ENCODE peak calls at places on chromosomes 4 and X, in six cellular contexts. X, M, Z, B, W and O are unnamed samples.

GRCh38 chr4:98558770-98559169 is 99.6 kb downstream of the TSPAN5 start:
- DNase-seq in B (no peak), W (no peak), Z (no peak), M (no peak), X (no peak), O (no peak)

GRCh38 chrX:70988425-70988824 is 57.5 kb upstream of the SLC7A3 start:
- DNase-seq in B (no peak), M (no peak), Z (no peak), W (no peak), X (no peak), O (no peak)

GRCh38 chrX:19177710-19178109 is 55.4 kb upstream of the ADGRG2 start:
- DNase-seq in Z (no peak), M (no peak), W (no peak), B (no peak), X (no peak), O (no peak)

GRCh38 chrX:17923546-17923945 is 62.4 kb upstream of the RAI2 start:
- DNase-seq in Z (no peak), B (no peak), X (no peak), M (peak; percentile 4), W (peak; percentile 23), O (peak; percentile 1)

GRCh38 chr4:125016892-125017299 is 297.9 kb upstream of the FAT4 start:
- DNase-seq in X (no peak), W (peak; percentile 28), Z (no peak), M (no peak), B (no peak), O (no peak)

GRCh38 chr4:142121448-142121847 is 485.1 kb downstream of the IL15 start:
- DNase-seq in B (no peak), M (no peak), Z (no peak), X (no peak), W (no peak), O (no peak)

GRCh38 chrX:55715847-55716246 is 1.7 kb upstream of the RRAGB start:
- DNase-seq in M (no peak), X (no peak), W (no peak), B (peak; percentile 17), Z (peak; percentile 10), O (peak; percentile 20)

GRCh38 chrX:69424161-69424560 is 80.0 kb upstream of the NALF2 start:
- DNase-seq in X (peak; percentile 2), B (no peak), M (peak; percentile 9), Z (peak; percentile 4), W (peak; percentile 22), O (peak; percentile 5)

GRCh38 chr4:179465131-179465797 is 2023.0 kb upstream of the AGA start:
- DNase-seq in M (peak; percentile 22), X (no peak), W (no peak), Z (no peak), B (peak; percentile 21), O (peak; percentile 62)

GRCh38 chr4:95508421-95508820 is 40.4 kb downstream of the UNC5C start:
- DNase-seq in X (peak; percentile 57), B (no peak), M (no peak), W (no peak), Z (no peak), O (no peak)

GRCh38 chr4:138405439-138405838 is 163.3 kb upstream of the SLC7A11 start:
- DNase-seq in X (no peak), B (no peak), W (no peak), M (no peak), Z (no peak), O (peak; percentile 52)

GRCh38 chr4:16685536-16685935 is 212.9 kb downstream of the LDB2 start:
- DNase-seq in B (no peak), W (no peak), X (no peak), Z (no peak), M (no peak), O (no peak)

GRCh38 chrX:136171420-136171819 is 24.1 kb downstream of the FHL1 start:
- DNase-seq in B (no peak), Z (no peak), X (no peak), M (no peak), W (no peak), O (no peak)

GRCh38 chrX:123267220-123267619 is 83.1 kb downstream of the GRIA3 start:
- DNase-seq in Z (no peak), X (no peak), M (no peak), B (no peak), W (no peak), O (no peak)

GRCh38 chr4:62548108-62548524 is 1348.0 kb downstream of the ADGRL3 start:
- DNase-seq in X (no peak), M (peak; percentile 0), B (peak; percentile 61), W (no peak), Z (peak; percentile 2), O (peak; percentile 9)

GRCh38 chrX:118156254-118156952 is 39.8 kb upstream of the KLHL13 start:
- DNase-seq in M (no peak), Z (peak; percentile 32), X (no peak), W (no peak), B (no peak), O (no peak)

GRCh38 chr4:1793496-1793840 is 375 bp downstream of the FGFR3 start:
- DNase-seq in M (peak; percentile 25), B (peak; percentile 56), X (no peak), W (peak; percentile 83), Z (no peak), O (peak; percentile 51)

GRCh38 chrX:129781134-129782014 is 1.6 kb downstream of the SASH3 start:
- DNase-seq in B (no peak), W (no peak), M (no peak), Z (no peak), X (no peak), O (peak; percentile 94)

GRCh38 chrX:72169008-72169728 is 12.4 kb upstream of the PIN4 start:
- DNase-seq in B (no peak), X (no peak), W (no peak), M (no peak), Z (no peak), O (peak; percentile 2)

GRCh38 chrX:110847334-110847733 is 51.7 kb upstream of the CHRDL1 start:
- DNase-seq in X (peak; percentile 37), M (peak; percentile 54), Z (peak; percentile 32), B (no peak), W (peak; percentile 54), O (peak; percentile 58)

GRCh38 chr4:150235795-150236385 is 157.6 kb downstream of the DCLK2 start:
- DNase-seq in Z (no peak), X (no peak), W (no peak), M (no peak), B (no peak), O (no peak)

GRCh38 chr4:147175460-147176025 is 229.9 kb upstream of the TTC29 start:
- DNase-seq in X (no peak), M (no peak), W (no peak), Z (no peak), B (no peak), O (no peak)

GRCh38 chr4:37836256-37836655 is 9.8 kb downstream of the PGM2 start:
- DNase-seq in X (no peak), W (no peak), B (no peak), Z (no peak), M (no peak), O (no peak)

GRCh38 chrX:113980953-113981352 is 602.9 kb upstream of the HTR2C start:
- DNase-seq in W (no peak), Z (no peak), X (no peak), B (no peak), M (no peak), O (no peak)

GRCh38 chrX:113982766-113983165 is 601.1 kb upstream of the HTR2C start:
- DNase-seq in W (no peak), Z (no peak), M (no peak), B (no peak), X (no peak), O (no peak)

GRCh38 chrX:113975441-113975840 is 608.4 kb upstream of the HTR2C start:
- DNase-seq in X (no peak), Z (no peak), M (no peak), W (no peak), B (no peak), O (no peak)

GRCh38 chrX:113973706-113974105 is 610.2 kb upstream of the HTR2C start:
- DNase-seq in B (no peak), Z (no peak), W (no peak), M (no peak), X (no peak), O (no peak)

GRCh38 chrX:113977887-113978286 is 606.0 kb upstream of the HTR2C start:
- DNase-seq in B (no peak), X (no peak), Z (no peak), M (no peak), W (no peak), O (no peak)
- TF ChIP-seq MAX in B (no peak), X (no peak), Z (no peak), M (no peak), W (no peak), O (no peak)

GRCh38 chrX:38571058-38571457 is 9.7 kb downstream of the TSPAN7 start:
- DNase-seq in M (no peak), X (no peak), Z (no peak), B (no peak), W (no peak), O (no peak)
- TF ChIP-seq MAX in M (no peak), X (no peak), Z (no peak), B (no peak), W (no peak), O (no peak)

GRCh38 chr4:6307230-6307629 is 37.6 kb downstream of the WFS1 start:
- DNase-seq in M (no peak), B (no peak), Z (no peak), X (no peak), W (no peak), O (no peak)

GRCh38 chr4:6306299-6306698 is 36.6 kb downstream of the WFS1 start:
- DNase-seq in M (no peak), Z (no peak), B (no peak), X (no peak), W (no peak), O (no peak)

GRCh38 chr4:6309755-6310154 is 40.1 kb downstream of the WFS1 start:
- DNase-seq in W (no peak), Z (no peak), M (no peak), B (no peak), X (no peak), O (no peak)

GRCh38 chr4:6307891-6308290 is 38.2 kb downstream of the WFS1 start:
- DNase-seq in W (no peak), X (no peak), M (no peak), Z (no peak), B (no peak), O (no peak)

DNA sequence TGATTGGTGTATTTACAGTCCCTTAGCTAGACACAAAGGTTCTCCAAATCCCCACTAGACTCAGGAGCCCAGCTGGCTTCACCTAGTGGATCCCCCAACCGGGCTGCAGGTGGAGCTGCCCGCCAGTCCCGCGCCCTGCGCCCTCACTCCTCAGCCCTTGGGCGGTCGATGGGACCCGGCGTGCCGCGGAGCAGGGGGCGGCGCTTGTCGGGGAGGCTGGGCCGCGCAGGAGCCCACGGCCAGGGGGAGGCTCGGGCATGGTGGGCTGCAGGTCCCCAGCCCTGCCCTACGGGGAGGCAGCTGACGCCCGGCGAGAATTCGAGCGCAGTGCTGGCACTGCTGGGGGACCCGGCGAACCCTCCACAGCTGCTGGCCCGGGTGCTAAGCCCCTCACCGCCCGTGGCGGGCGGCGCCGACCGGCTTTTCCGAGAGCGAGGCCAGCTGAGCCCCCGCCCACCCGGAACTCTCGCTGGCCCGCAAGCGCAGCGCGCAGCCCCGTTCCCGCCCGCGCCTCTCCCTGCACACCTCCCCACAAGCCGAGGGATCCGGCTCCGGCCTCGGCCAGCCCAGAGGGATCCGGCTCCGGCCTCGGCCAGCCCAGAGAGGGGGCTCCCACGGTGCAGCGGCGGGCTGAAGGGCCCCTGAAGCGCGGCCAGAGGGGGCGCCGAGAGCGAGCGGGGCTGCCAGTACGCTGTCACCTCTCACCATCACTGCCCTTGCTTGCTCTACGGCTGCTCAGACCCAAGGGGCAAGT is 39.4 kb downstream of the WFS1 start:
- DNase-seq in B (peak; percentile 71), Z (peak; percentile 79), X (no peak), W (peak; percentile 84), M (peak; percentile 29), O (no peak)
- TF ChIP-seq MAX in B (peak; percentile 28), Z (peak; percentile 71), X (no peak), W (no peak), M (peak; percentile 26), O (no peak)

GRCh38 chrX:24245201-24245600 is 68.7 kb downstream of the SUPT20HL2 start:
- DNase-seq in M (peak; percentile 61), W (no peak), X (no peak), Z (no peak), B (no peak), O (no peak)
- TF ChIP-seq MAX in M (peak; percentile 40), W (no peak), X (peak; percentile 16), Z (no peak), B (no peak), O (no peak)